ENCODE peak calls at places on chromosomes 13 and 19, in ten cellular contexts. A is astrocyte of the spinal cord; B is epithelial cell of esophagus; Q is occipital lobe; E is neuronal stem cell; W is head of caudate nucleus; V is C1 segment of cervical spinal cord; J is stimulated activated CD8-positive, alpha-beta memory T cell treated with anti-CD3 and anti-CD28 coated beads, Interleukin-15, amount 100 ng/mL, for 4 hours; M is NCI-H1694 treated with DMSO at 0.1 percent for 48 hours; S is naive thymus-derived CD8-positive, alpha-beta T cell. L is an unnamed sample.

GRCh38 chr19:19121371-19121770 is 16.9 kb downstream of the TMEM161A start:
- DNase-seq in A (no peak), B (no peak), Q (no peak), E (no peak), W (no peak), V (no peak), J (no peak), M (no peak), S (no peak), L (no peak)

GRCh38 chr19:50669319-50670101 is 20.3 kb downstream of the C19orf81 start:
- DNase-seq in A (peak; percentile 6), B (no peak), Q (peak; percentile 22), E (no peak), W (peak; percentile 34), V (peak; percentile 1), J (no peak), M (no peak), S (peak; percentile 48), L (no peak)

GRCh38 chr19:339262-339887 is 5.2 kb downstream of the MIER2 start:
- DNase-seq in A (peak; percentile 32), B (no peak), Q (no peak), E (no peak), W (no peak), V (no peak), J (no peak), M (no peak), S (no peak), L (no peak)

GRCh38 chr19:17441241-17442135 is 7.0 kb downstream of the TMEM221 start:
- DNase-seq in A (peak; percentile 57), B (peak; percentile 32), Q (no peak), E (no peak), W (no peak), V (no peak), J (no peak), M (peak; percentile 13), S (peak; percentile 53), L (no peak)

GRCh38 chr19:5127710-5128109 is 158.8 kb downstream of the KDM4B start:
- DNase-seq in A (no peak), B (no peak), Q (no peak), E (no peak), W (no peak), V (no peak), J (no peak), M (no peak), S (no peak), L (no peak)

GRCh38 chr19:38736413-38737280 is 7.6 kb downstream of the CAPN12 start:
- DNase-seq in A (peak; percentile 30), B (peak; percentile 89), Q (no peak), E (no peak), W (no peak), V (no peak), J (peak; percentile 36), M (no peak), S (peak; percentile 55), L (no peak)

GRCh38 chr13:98184796-98185195 is 7.7 kb upstream of the RNF113B start:
- DNase-seq in A (peak; percentile 57), B (no peak), Q (no peak), E (no peak), W (no peak), V (no peak), J (no peak), M (no peak), S (no peak), L (no peak)

GRCh38 chr13:96822900-96823299 is 171.4 kb downstream of the OXGR1 start:
- DNase-seq in A (no peak), B (peak; percentile 66), Q (no peak), E (no peak), W (no peak), V (no peak), J (no peak), M (no peak), S (no peak), L (no peak)

GRCh38 chr19:33245948-33246728 is 20.5 kb upstream of the SLC7A10 start:
- DNase-seq in A (no peak), B (no peak), Q (no peak), E (no peak), W (no peak), V (no peak), J (no peak), M (peak; percentile 3), S (no peak), L (peak; percentile 23)

GRCh38 chr13:27264181-27264580 is 6.4 kb upstream of the RASL11A start:
- DNase-seq in A (peak; percentile 73), B (peak; percentile 24), Q (peak; percentile 18), E (no peak), W (peak; percentile 68), V (peak; percentile 9), J (no peak), M (peak; percentile 59), S (no peak), L (no peak)

GRCh38 chr13:96500953-96501352 is 411.0 kb downstream of the HS6ST3 start:
- DNase-seq in A (no peak), B (no peak), Q (no peak), E (no peak), W (no peak), V (no peak), J (no peak), M (no peak), S (no peak), L (no peak)

GRCh38 chr19:58557253-58558065 is 952 bp downstream of the UBE2M start:
- DNase-seq in A (no peak), B (no peak), Q (no peak), E (no peak), W (no peak), V (no peak), J (no peak), M (no peak), S (no peak), L (no peak)

GRCh38 chr13:106714271-106714670 is 146.3 kb upstream of the ARGLU1 start:
- DNase-seq in A (no peak), B (peak; percentile 2), Q (no peak), E (no peak), W (no peak), V (no peak), J (no peak), M (no peak), S (no peak), L (no peak)

GRCh38 chr13:77698211-77699058 is 948 bp downstream of the SLAIN1 start:
- DNase-seq in A (no peak), B (no peak), Q (peak; percentile 43), E (peak; percentile 36), W (peak; percentile 57), V (peak; percentile 44), J (peak; percentile 17), M (peak; percentile 47), S (peak; percentile 67), L (no peak)

GRCh38 chr13:99301913-99302636 is 5.1 kb downstream of the GPR183 start:
- DNase-seq in A (no peak), B (no peak), Q (no peak), E (no peak), W (no peak), V (no peak), J (no peak), M (no peak), S (no peak), L (no peak)

L was measured in gastrocnemius medialis.